ENCODE peak calls at places on chromosomes 2 and 18, in four cellular contexts. One of them, this sample, is unnamed.
A peak's percentile ranks its signal among the peaks of the same experiment; 100 is the strongest.

GRCh38 chr2:20823917-20824316 is 1.0 kb upstream of the LDAH start:
- DNase-seq in SK-N-SH: no peak
- DNase-seq in upper lobe of left lung: no peak
- DNase-seq in esophagus muscularis mucosa: no peak
- DNase-seq in this sample: no peak

GRCh38 chr18:59994357-59994756 is 94.6 kb downstream of the PMAIP1 start:
- DNase-seq in esophagus muscularis mucosa: no peak
- DNase-seq in SK-N-SH: no peak
- DNase-seq in upper lobe of left lung: no peak
- DNase-seq in this sample: no peak

GRCh38 chr18:67425724-67426123 is 90.8 kb downstream of the DSEL start:
- DNase-seq in upper lobe of left lung: no peak
- DNase-seq in SK-N-SH: no peak
- DNase-seq in esophagus muscularis mucosa: no peak
- DNase-seq in this sample: no peak

GRCh38 chr2:101473911-101474751 is 781 bp downstream of the RFX8 start:
- DNase-seq in upper lobe of left lung: peak; percentile 31
- DNase-seq in SK-N-SH: peak; percentile 84
- DNase-seq in esophagus muscularis mucosa: no peak
- DNase-seq in this sample: no peak

GRCh38 chr2:74093426-74093825 is 54.3 kb downstream of the BOLA3 start:
- DNase-seq in esophagus muscularis mucosa: no peak
- DNase-seq in upper lobe of left lung: no peak
- DNase-seq in SK-N-SH: no peak
- DNase-seq in this sample: no peak

GRCh38 chr2:72917138-72917874 is at the start of gene EMX1:
- DNase-seq in SK-N-SH: peak; percentile 77
- DNase-seq in esophagus muscularis mucosa: no peak
- DNase-seq in upper lobe of left lung: peak; percentile 50
- DNase-seq in this sample: no peak

GRCh38 chr2:64795024-64795592 is 141.4 kb upstream of the SERTAD2 start:
- DNase-seq in esophagus muscularis mucosa: no peak
- DNase-seq in upper lobe of left lung: no peak
- DNase-seq in SK-N-SH: no peak
- DNase-seq in this sample: no peak

GRCh38 chr2:202030676-202031075 is 3.0 kb upstream of the FZD7 start:
- DNase-seq in esophagus muscularis mucosa: no peak
- DNase-seq in upper lobe of left lung: no peak
- DNase-seq in SK-N-SH: no peak
- DNase-seq in this sample: no peak

GRCh38 chr2:213167559-213167958 is 16.1 kb upstream of the IKZF2 start:
- DNase-seq in esophagus muscularis mucosa: no peak
- DNase-seq in SK-N-SH: no peak
- DNase-seq in upper lobe of left lung: no peak
- DNase-seq in this sample: no peak

GRCh38 chr2:240374085-240374907 is 61.2 kb upstream of the GPC1 start:
- DNase-seq in SK-N-SH: no peak
- DNase-seq in upper lobe of left lung: peak; percentile 37
- DNase-seq in esophagus muscularis mucosa: no peak
- DNase-seq in this sample: no peak

GRCh38 chr2:222477962-222478608 is 53.7 kb downstream of the SGPP2 start:
- DNase-seq in upper lobe of left lung: no peak
- DNase-seq in SK-N-SH: no peak
- DNase-seq in esophagus muscularis mucosa: no peak
- DNase-seq in this sample: no peak

GRCh38 chr18:50163505-50163904 is 31.4 kb downstream of the MYO5B start:
- DNase-seq in upper lobe of left lung: no peak
- DNase-seq in esophagus muscularis mucosa: no peak
- DNase-seq in SK-N-SH: no peak
- DNase-seq in this sample: no peak

GRCh38 chr2:103252781-103253180 is 490.9 kb downstream of the TMEM182 start:
- DNase-seq in upper lobe of left lung: no peak
- DNase-seq in SK-N-SH: no peak
- DNase-seq in esophagus muscularis mucosa: no peak
- DNase-seq in this sample: no peak

GRCh38 chr2:103249462-103249861 is 487.6 kb downstream of the TMEM182 start:
- DNase-seq in upper lobe of left lung: no peak
- DNase-seq in SK-N-SH: no peak
- DNase-seq in esophagus muscularis mucosa: no peak
- DNase-seq in this sample: no peak

DNA sequence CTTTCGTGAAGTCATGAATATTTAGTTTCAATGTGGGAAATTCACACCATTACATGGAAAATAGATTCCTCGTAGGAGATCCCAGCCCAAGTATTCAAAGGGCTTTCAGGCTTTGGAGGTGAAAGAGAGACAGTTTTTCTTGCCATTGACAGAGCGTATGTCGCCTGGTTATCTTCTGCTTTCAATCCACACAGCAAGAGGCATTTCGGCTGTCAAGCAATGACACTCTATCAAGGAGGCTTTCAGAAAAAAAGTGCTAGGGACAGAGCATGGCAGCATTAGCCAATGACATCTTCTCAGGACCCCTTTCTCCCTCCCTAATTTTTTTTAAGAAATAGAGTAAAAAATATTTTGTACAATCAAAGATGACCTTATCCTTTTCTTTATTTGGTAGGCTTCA is 492.8 kb downstream of the TMEM182 start:
- DNase-seq in esophagus muscularis mucosa: no peak
- DNase-seq in SK-N-SH: no peak
- DNase-seq in upper lobe of left lung: no peak
- DNase-seq in this sample: no peak
- TF ChIP-seq EP300 in esophagus muscularis mucosa: no peak
- TF ChIP-seq EP300 in SK-N-SH: no peak
- TF ChIP-seq EP300 in upper lobe of left lung: no peak
- TF ChIP-seq EP300 in this sample: no peak

GRCh38 chr2:174593574-174594203 is 3.9 kb downstream of the WIPF1 start:
- DNase-seq in SK-N-SH: no peak
- DNase-seq in esophagus muscularis mucosa: no peak
- DNase-seq in upper lobe of left lung: peak; percentile 54
- DNase-seq in this sample: no peak
- TF ChIP-seq EP300 in SK-N-SH: peak; percentile 62
- TF ChIP-seq EP300 in esophagus muscularis mucosa: no peak
- TF ChIP-seq EP300 in upper lobe of left lung: no peak
- TF ChIP-seq EP300 in this sample: no peak

GRCh38 chr2:55862673-55863390 is 60.8 kb downstream of the EFEMP1 start:
- DNase-seq in SK-N-SH: no peak
- DNase-seq in upper lobe of left lung: peak; percentile 74
- DNase-seq in esophagus muscularis mucosa: no peak
- DNase-seq in this sample: peak; percentile 68
- TF ChIP-seq EP300 in SK-N-SH: peak; percentile 95
- TF ChIP-seq EP300 in upper lobe of left lung: peak; percentile 77
- TF ChIP-seq EP300 in esophagus muscularis mucosa: no peak
- TF ChIP-seq EP300 in this sample: no peak

GRCh38 chr2:127413782-127414743 is 4.2 kb upstream of the PROC start:
- DNase-seq in SK-N-SH: no peak
- DNase-seq in upper lobe of left lung: no peak
- DNase-seq in esophagus muscularis mucosa: no peak
- DNase-seq in this sample: no peak

GRCh38 chr2:127416486-127417001 is 1.7 kb upstream of the PROC start:
- DNase-seq in SK-N-SH: no peak
- DNase-seq in esophagus muscularis mucosa: no peak
- DNase-seq in upper lobe of left lung: no peak
- DNase-seq in this sample: no peak

GRCh38 chr2:127415593-127416485 is 2.4 kb upstream of the PROC start:
- DNase-seq in upper lobe of left lung: peak; percentile 93
- DNase-seq in SK-N-SH: peak; percentile 90
- DNase-seq in esophagus muscularis mucosa: no peak
- DNase-seq in this sample: no peak

GRCh38 chr2:127413200-127413599 is 5.0 kb upstream of the PROC start:
- DNase-seq in upper lobe of left lung: no peak
- DNase-seq in SK-N-SH: no peak
- DNase-seq in esophagus muscularis mucosa: no peak
- DNase-seq in this sample: no peak

DNA sequence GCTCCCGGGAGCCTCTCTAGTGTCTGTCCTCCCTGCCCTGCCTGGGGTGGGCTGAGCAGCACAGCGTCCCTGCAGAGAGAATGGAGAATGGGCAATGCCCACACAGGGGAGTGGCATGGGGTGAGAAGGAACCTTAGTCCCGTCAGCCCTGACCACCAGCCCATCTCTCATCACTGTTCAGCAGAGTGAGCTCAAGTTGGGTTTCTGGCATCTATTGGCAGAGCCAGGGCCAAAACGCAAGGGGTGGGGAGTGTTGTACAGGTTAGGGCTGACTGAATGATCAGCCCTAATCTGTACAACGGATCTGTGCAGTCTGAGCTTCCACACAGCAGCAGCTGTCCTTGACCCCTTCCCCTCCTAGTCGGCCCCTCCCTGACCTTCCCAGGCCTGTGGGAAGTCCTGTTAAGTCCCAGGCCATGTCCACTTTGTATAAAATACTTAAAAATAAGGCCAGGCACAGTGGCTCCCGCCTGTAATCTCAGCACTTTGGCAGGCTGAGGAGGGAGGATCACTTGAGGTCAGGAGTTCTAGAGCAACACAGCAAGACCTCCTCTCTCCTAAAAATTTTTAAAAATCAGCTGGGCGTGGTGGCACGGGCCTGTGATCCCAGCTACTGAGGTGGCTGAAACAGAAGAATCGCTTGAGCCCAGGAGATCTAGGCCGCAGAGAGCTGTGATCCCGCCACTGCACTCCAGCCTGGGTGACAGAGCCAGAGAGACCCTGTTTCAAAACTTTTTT is 3.2 kb upstream of the PROC start:
- DNase-seq in esophagus muscularis mucosa: no peak
- DNase-seq in SK-N-SH: no peak
- DNase-seq in upper lobe of left lung: no peak
- DNase-seq in this sample: no peak
- TF ChIP-seq EP300 in esophagus muscularis mucosa: no peak
- TF ChIP-seq EP300 in SK-N-SH: no peak
- TF ChIP-seq EP300 in upper lobe of left lung: no peak
- TF ChIP-seq EP300 in this sample: no peak

GRCh38 chr2:69645926-69646325 is 2.4 kb upstream of the AAK1 start:
- DNase-seq in upper lobe of left lung: no peak
- DNase-seq in esophagus muscularis mucosa: no peak
- DNase-seq in SK-N-SH: no peak
- DNase-seq in this sample: no peak
- TF ChIP-seq EP300 in upper lobe of left lung: no peak
- TF ChIP-seq EP300 in esophagus muscularis mucosa: no peak
- TF ChIP-seq EP300 in SK-N-SH: no peak
- TF ChIP-seq EP300 in this sample: no peak

GRCh38 chr18:45935591-45936335 is 31.4 kb downstream of the EPG5 start:
- DNase-seq in esophagus muscularis mucosa: peak; percentile 47
- DNase-seq in upper lobe of left lung: no peak
- DNase-seq in SK-N-SH: no peak
- DNase-seq in this sample: no peak

GRCh38 chr18:45940724-45941123 is 26.4 kb downstream of the EPG5 start:
- DNase-seq in upper lobe of left lung: no peak
- DNase-seq in esophagus muscularis mucosa: no peak
- DNase-seq in SK-N-SH: no peak
- DNase-seq in this sample: no peak

GRCh38 chr18:45932708-45933107 is 34.4 kb downstream of the EPG5 start:
- DNase-seq in esophagus muscularis mucosa: no peak
- DNase-seq in SK-N-SH: no peak
- DNase-seq in upper lobe of left lung: no peak
- DNase-seq in this sample: no peak

DNA sequence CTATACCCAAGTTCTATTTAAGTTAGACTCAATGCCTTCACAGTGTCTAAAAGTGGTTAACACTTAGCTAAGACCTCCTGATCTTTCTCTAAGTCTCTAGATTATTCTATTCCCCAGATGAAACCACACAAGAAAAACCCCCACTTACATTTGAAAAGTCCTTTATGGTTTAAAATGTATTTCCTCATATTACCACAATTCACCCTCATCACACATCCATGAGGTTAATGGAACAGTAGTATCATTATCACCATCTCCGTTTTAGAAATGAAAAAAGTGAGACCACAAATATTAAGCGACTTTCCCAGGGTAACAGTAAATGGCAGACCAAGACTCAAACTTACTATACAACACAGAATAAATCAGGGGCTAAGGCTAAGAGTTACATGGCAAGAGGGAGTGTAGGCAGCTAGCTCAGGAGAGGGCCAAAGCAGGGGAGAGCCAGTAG is 28.6 kb downstream of the EPG5 start:
- DNase-seq in SK-N-SH: no peak
- DNase-seq in upper lobe of left lung: no peak
- DNase-seq in esophagus muscularis mucosa: peak; percentile 50
- DNase-seq in this sample: no peak
- TF ChIP-seq EP300 in SK-N-SH: no peak
- TF ChIP-seq EP300 in upper lobe of left lung: no peak
- TF ChIP-seq EP300 in esophagus muscularis mucosa: no peak
- TF ChIP-seq EP300 in this sample: no peak

DNA sequence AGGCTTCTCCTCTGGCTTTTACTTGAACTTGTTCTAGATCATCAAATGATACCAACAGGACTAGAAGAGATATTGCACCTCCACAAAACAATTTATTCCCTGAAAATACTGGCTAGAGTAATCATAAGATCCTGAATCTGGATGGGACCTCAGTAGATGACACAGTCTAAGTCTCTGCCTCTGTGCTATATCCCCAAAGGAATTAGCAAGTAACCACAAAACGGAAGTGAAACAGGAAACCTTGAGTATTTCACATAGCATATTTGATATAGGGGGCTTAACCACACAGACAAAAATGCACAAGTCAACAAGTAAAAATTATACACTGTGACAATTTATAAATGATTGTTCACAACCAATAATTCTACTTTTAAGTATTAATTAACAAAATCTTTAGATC is 456.9 kb upstream of the TNP1 start:
- DNase-seq in esophagus muscularis mucosa: peak; percentile 31
- DNase-seq in SK-N-SH: no peak
- DNase-seq in upper lobe of left lung: no peak
- DNase-seq in this sample: no peak
- TF ChIP-seq EP300 in esophagus muscularis mucosa: no peak
- TF ChIP-seq EP300 in SK-N-SH: no peak
- TF ChIP-seq EP300 in upper lobe of left lung: no peak
- TF ChIP-seq EP300 in this sample: no peak

GRCh38 chr2:226185613-226186211 is 613.9 kb downstream of the IRS1 start:
- DNase-seq in upper lobe of left lung: no peak
- DNase-seq in esophagus muscularis mucosa: no peak
- DNase-seq in SK-N-SH: no peak
- DNase-seq in this sample: no peak
- TF ChIP-seq EP300 in upper lobe of left lung: no peak
- TF ChIP-seq EP300 in esophagus muscularis mucosa: no peak
- TF ChIP-seq EP300 in SK-N-SH: peak; percentile 99
- TF ChIP-seq EP300 in this sample: no peak

This sample was measured in suprapubic skin.